ENCODE peak calls at places on chromosomes 4 and X, in five cellular contexts. One of them, this sample, is unnamed.

GRCh38 chr4:139887378-139887801 is 221.8 kb downstream of the MGST2 start:
- DNase-seq in DND-41: no peak
- DNase-seq in sigmoid colon: no peak
- DNase-seq in coronary artery: no peak
- DNase-seq in neural progenitor cell: no peak
- DNase-seq in this sample: no peak

GRCh38 chr4:83716874-83717273 is 181.0 kb downstream of the GPAT3 start:
- DNase-seq in DND-41: no peak
- DNase-seq in neural progenitor cell: no peak
- DNase-seq in sigmoid colon: no peak
- DNase-seq in coronary artery: no peak
- DNase-seq in this sample: no peak

GRCh38 chr4:177554966-177555574 is 112.8 kb upstream of the AGA start:
- DNase-seq in coronary artery: no peak
- DNase-seq in DND-41: peak
- DNase-seq in neural progenitor cell: peak
- DNase-seq in sigmoid colon: no peak
- DNase-seq in this sample: peak

GRCh38 chr4:54855221-54855854 is 197.6 kb downstream of the KIT start:
- DNase-seq in coronary artery: no peak
- DNase-seq in sigmoid colon: no peak
- DNase-seq in DND-41: no peak
- DNase-seq in neural progenitor cell: no peak
- DNase-seq in this sample: no peak

GRCh38 chr4:153341575-153342090 is 2.9 kb upstream of the MND1 start:
- DNase-seq in DND-41: no peak
- DNase-seq in coronary artery: no peak
- DNase-seq in sigmoid colon: no peak
- DNase-seq in neural progenitor cell: no peak
- DNase-seq in this sample: no peak

GRCh38 chr4:108171541-108172230 is 3.0 kb upstream of the LEF1 start:
- DNase-seq in DND-41: peak
- DNase-seq in coronary artery: no peak
- DNase-seq in sigmoid colon: no peak
- DNase-seq in neural progenitor cell: peak
- DNase-seq in this sample: peak

GRCh38 chr4:129223955-129224354 is 128.0 kb downstream of the C4orf33 start:
- DNase-seq in neural progenitor cell: no peak
- DNase-seq in coronary artery: no peak
- DNase-seq in DND-41: no peak
- DNase-seq in sigmoid colon: no peak
- DNase-seq in this sample: no peak

GRCh38 chr4:108029731-108030130 is 40.0 kb downstream of the HADH start:
- DNase-seq in coronary artery: no peak
- DNase-seq in sigmoid colon: no peak
- DNase-seq in neural progenitor cell: no peak
- DNase-seq in DND-41: no peak
- DNase-seq in this sample: no peak

GRCh38 chrX:103607385-103608304 is at the start of gene TCEAL3:
- DNase-seq in DND-41: peak
- DNase-seq in coronary artery: peak
- DNase-seq in neural progenitor cell: peak
- DNase-seq in sigmoid colon: peak
- DNase-seq in this sample: peak

GRCh38 chr4:18012115-18012806 is 9.3 kb downstream of the LCORL start:
- DNase-seq in coronary artery: no peak
- DNase-seq in sigmoid colon: no peak
- DNase-seq in DND-41: no peak
- DNase-seq in neural progenitor cell: no peak
- DNase-seq in this sample: no peak

GRCh38 chr4:53098681-53099121 is 236.6 kb downstream of the RASL11B start:
- DNase-seq in sigmoid colon: no peak
- DNase-seq in neural progenitor cell: no peak
- DNase-seq in coronary artery: no peak
- DNase-seq in DND-41: no peak
- DNase-seq in this sample: no peak

GRCh38 chrX:74458738-74459137 is 37.4 kb downstream of the SLC16A2 start:
- DNase-seq in DND-41: no peak
- DNase-seq in coronary artery: no peak
- DNase-seq in neural progenitor cell: no peak
- DNase-seq in sigmoid colon: no peak
- DNase-seq in this sample: no peak

GRCh38 chrX:2696698-2697215 is 5.7 kb downstream of the CD99 start:
- DNase-seq in sigmoid colon: no peak
- DNase-seq in DND-41: peak
- DNase-seq in coronary artery: no peak
- DNase-seq in neural progenitor cell: no peak
- DNase-seq in this sample: peak

GRCh38 chrX:120015145-120016067 is 62.1 kb downstream of the RHOXF2B start:
- DNase-seq in sigmoid colon: no peak
- DNase-seq in neural progenitor cell: peak
- DNase-seq in DND-41: no peak
- DNase-seq in coronary artery: no peak
- DNase-seq in this sample: peak

GRCh38 chr4:146132445-146132844 is 43.1 kb upstream of the LSM6 start:
- DNase-seq in DND-41: no peak
- DNase-seq in neural progenitor cell: no peak
- DNase-seq in sigmoid colon: no peak
- DNase-seq in coronary artery: no peak
- DNase-seq in this sample: peak

GRCh38 chr4:59091376-59092142 is 1981.4 kb upstream of the IGFBP7 start:
- DNase-seq in neural progenitor cell: no peak
- DNase-seq in DND-41: no peak
- DNase-seq in coronary artery: peak
- DNase-seq in sigmoid colon: peak
- DNase-seq in this sample: no peak

GRCh38 chr4:7811536-7812190 is 128.0 kb downstream of the AFAP1 start:
- DNase-seq in sigmoid colon: peak
- DNase-seq in neural progenitor cell: peak
- DNase-seq in DND-41: no peak
- DNase-seq in coronary artery: peak
- DNase-seq in this sample: no peak

GRCh38 chrX:151776113-151776790 is 41.7 kb downstream of the CNGA2 start:
- DNase-seq in sigmoid colon: no peak
- DNase-seq in DND-41: no peak
- DNase-seq in coronary artery: peak
- DNase-seq in neural progenitor cell: no peak
- DNase-seq in this sample: no peak

GRCh38 chr4:163755013-163755412 is 260.5 kb downstream of the TMA16 start:
- DNase-seq in sigmoid colon: no peak
- DNase-seq in coronary artery: no peak
- DNase-seq in neural progenitor cell: peak
- DNase-seq in DND-41: no peak
- DNase-seq in this sample: no peak

GRCh38 chr4:152434011-152434410 is 101.9 kb downstream of the FBXW7 start:
- DNase-seq in coronary artery: no peak
- DNase-seq in sigmoid colon: no peak
- DNase-seq in DND-41: no peak
- DNase-seq in neural progenitor cell: no peak
- DNase-seq in this sample: no peak

GRCh38 chrX:28850955-28851354 is 263.7 kb downstream of the IL1RAPL1 start:
- DNase-seq in coronary artery: no peak
- DNase-seq in neural progenitor cell: peak
- DNase-seq in DND-41: no peak
- DNase-seq in sigmoid colon: no peak
- DNase-seq in this sample: no peak

GRCh38 chr4:113540859-113541258 is 220.7 kb downstream of the CAMK2D start:
- DNase-seq in neural progenitor cell: no peak
- DNase-seq in sigmoid colon: no peak
- DNase-seq in DND-41: no peak
- DNase-seq in coronary artery: no peak
- DNase-seq in this sample: peak

GRCh38 chr4:4919926-4920325 is 60.5 kb downstream of the MSX1 start:
- DNase-seq in coronary artery: no peak
- DNase-seq in DND-41: no peak
- DNase-seq in neural progenitor cell: no peak
- DNase-seq in sigmoid colon: no peak
- DNase-seq in this sample: no peak

GRCh38 chr4:118740869-118741268 is 55.7 kb downstream of the METTL14 start:
- DNase-seq in DND-41: no peak
- DNase-seq in coronary artery: no peak
- DNase-seq in sigmoid colon: no peak
- DNase-seq in neural progenitor cell: peak
- DNase-seq in this sample: no peak

GRCh38 chrX:95076449-95076848 is 1402.4 kb downstream of the FAM133A start:
- DNase-seq in neural progenitor cell: peak
- DNase-seq in sigmoid colon: no peak
- DNase-seq in DND-41: no peak
- DNase-seq in coronary artery: no peak
- DNase-seq in this sample: peak

GRCh38 chrX:110042521-110042920 is 39.6 kb downstream of the TMEM164 start:
- DNase-seq in neural progenitor cell: no peak
- DNase-seq in sigmoid colon: no peak
- DNase-seq in DND-41: no peak
- DNase-seq in coronary artery: no peak
- DNase-seq in this sample: no peak

GRCh38 chrX:110045421-110045820 is 42.5 kb downstream of the TMEM164 start:
- DNase-seq in sigmoid colon: no peak
- DNase-seq in coronary artery: no peak
- DNase-seq in DND-41: no peak
- DNase-seq in neural progenitor cell: no peak
- DNase-seq in this sample: no peak

GRCh38 chrX:110046971-110047370 is 44.1 kb downstream of the TMEM164 start:
- DNase-seq in neural progenitor cell: no peak
- DNase-seq in sigmoid colon: no peak
- DNase-seq in coronary artery: no peak
- DNase-seq in DND-41: no peak
- DNase-seq in this sample: no peak

GRCh38 chrX:110045988-110046387 is 43.1 kb downstream of the TMEM164 start:
- DNase-seq in neural progenitor cell: peak
- DNase-seq in DND-41: no peak
- DNase-seq in coronary artery: no peak
- DNase-seq in sigmoid colon: no peak
- DNase-seq in this sample: no peak

GRCh38 chrX:110044531-110045249 is 41.8 kb downstream of the TMEM164 start:
- DNase-seq in DND-41: no peak
- DNase-seq in sigmoid colon: no peak
- DNase-seq in neural progenitor cell: no peak
- DNase-seq in coronary artery: no peak
- DNase-seq in this sample: no peak
- TF ChIP-seq CTCF in DND-41: no peak
- TF ChIP-seq CTCF in sigmoid colon: no peak
- TF ChIP-seq CTCF in neural progenitor cell: no peak
- TF ChIP-seq CTCF in coronary artery: no peak
- TF ChIP-seq CTCF in this sample: no peak

DNA sequence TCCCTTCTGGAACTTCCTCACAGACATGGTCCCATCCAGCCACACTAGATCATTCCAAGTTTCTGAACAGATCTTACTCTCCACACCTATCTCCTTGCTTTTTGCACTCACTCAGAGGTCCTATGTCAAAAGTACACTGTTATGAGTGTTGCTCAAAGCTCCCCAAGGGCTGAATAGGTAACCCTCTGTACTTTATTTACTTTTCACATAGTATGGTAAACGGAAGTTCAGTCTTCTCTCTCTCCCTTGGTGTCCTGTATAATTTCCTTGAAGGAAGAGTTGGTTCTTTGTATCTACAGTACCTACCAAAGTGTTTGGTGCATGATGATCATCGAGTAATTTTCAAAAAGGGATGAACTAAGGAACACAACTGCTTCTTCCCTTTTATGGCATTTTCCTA is 74.4 kb downstream of the ARHGEF38 start:
- DNase-seq in DND-41: no peak
- DNase-seq in coronary artery: no peak
- DNase-seq in sigmoid colon: no peak
- DNase-seq in neural progenitor cell: no peak
- DNase-seq in this sample: no peak
- TF ChIP-seq CTCF in DND-41: no peak
- TF ChIP-seq CTCF in coronary artery: no peak
- TF ChIP-seq CTCF in sigmoid colon: no peak
- TF ChIP-seq CTCF in neural progenitor cell: no peak
- TF ChIP-seq CTCF in this sample: no peak

DNA sequence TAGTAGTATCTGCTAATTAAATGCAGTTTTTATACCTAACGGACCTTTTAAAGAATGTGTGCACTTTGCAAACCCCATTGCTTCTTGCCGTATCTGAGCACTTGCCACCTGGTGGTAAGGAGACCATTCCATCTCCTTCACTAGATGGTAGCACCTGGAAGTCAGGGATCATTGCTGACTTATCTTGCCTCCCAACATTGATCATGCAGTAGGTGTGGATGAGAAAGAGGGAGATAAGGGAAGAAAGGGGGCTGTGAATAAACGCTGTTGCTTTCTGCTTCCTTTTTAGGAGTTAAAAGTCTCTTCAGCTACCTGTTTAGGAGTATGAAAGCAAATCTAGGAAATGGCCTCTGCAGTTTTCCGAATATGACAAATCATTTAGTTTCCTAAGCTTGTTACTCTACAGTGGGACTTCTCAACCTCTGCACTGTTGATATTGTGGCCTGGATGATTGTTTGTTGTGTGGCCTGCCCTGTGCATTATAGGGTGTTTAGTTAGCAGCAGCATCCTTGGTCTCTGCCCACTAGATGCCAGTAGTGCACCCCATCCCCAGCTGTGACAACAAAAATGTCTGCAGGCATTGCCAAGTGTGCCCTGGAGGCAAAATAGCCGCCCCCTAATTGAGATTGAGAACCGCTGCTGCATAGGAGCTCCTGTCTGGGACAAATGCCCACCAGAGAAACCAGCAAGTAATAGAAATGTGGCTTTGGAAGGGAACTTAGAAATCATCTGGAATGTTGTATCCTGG is 38.8 kb downstream of the GAB1 start:
- DNase-seq in DND-41: peak
- DNase-seq in sigmoid colon: no peak
- DNase-seq in neural progenitor cell: peak
- DNase-seq in coronary artery: no peak
- DNase-seq in this sample: peak
- TF ChIP-seq CTCF in DND-41: peak
- TF ChIP-seq CTCF in sigmoid colon: no peak
- TF ChIP-seq CTCF in neural progenitor cell: peak
- TF ChIP-seq CTCF in coronary artery: peak
- TF ChIP-seq CTCF in this sample: no peak

DNA sequence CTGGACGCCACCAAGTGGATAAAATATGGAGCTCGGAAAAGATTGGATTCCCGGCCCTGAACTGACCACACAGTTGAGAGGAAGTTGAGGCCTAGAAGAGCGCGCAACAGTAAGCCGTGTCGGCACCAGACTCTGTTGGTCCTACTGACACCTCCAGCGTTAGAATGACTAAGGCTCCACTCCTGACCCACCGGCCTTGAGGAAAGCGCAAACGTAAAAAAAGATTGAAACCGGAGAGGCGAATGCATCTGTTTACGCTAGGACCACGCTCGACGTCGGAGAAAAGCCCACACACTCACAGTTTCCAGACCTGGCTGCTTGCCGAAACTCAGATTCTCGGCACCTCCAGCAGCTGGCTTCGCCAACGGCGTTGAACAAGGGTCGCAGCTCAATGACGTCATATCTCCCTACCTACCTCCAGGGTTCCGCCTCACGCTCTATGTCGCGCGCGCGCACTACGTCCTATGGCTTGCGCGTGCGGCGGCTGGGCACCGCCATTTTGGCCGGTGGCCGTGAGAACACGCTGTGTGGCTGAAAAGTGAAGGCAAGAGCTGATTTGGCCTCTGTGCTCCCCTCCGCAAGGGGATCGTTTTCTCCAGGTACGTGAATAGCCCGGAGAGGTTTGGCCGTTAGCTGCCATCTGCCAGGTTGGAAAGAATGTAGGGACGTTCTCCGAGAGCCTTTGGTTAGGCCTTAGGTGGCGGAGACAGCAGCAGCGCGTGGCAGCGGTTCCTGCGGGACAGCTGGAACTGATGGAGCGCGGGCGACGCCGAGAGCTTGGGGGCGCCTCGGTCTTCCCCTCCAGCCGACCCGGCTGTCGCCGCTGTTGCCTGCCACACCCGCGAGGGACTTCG is at the start of the genes ABCE1 and ANAPC10:
- DNase-seq in coronary artery: peak
- DNase-seq in sigmoid colon: peak
- DNase-seq in DND-41: peak
- DNase-seq in neural progenitor cell: peak
- DNase-seq in this sample: peak
- TF ChIP-seq CTCF in coronary artery: no peak
- TF ChIP-seq CTCF in sigmoid colon: no peak
- TF ChIP-seq CTCF in DND-41: peak
- TF ChIP-seq CTCF in neural progenitor cell: no peak
- TF ChIP-seq CTCF in this sample: no peak